ENCODE peak calls at places on chromosomes 12 and 14, in five cellular contexts. L is astrocyte of the spinal cord; K is anterior cingulate cortex; C is hepatocyte; X is activated CD4-positive, alpha-beta T cell treated with anti-CD3 and anti-CD28 coated beads, Interleukin-2, amount 10 ng/mL, durations not matched to agents 7 days and 5 days. I is an unnamed sample.
A peak's percentile ranks its signal among the peaks of the same experiment; 100 is the strongest.

GRCh38 chr12:51536159-51536558 is 54.9 kb upstream of the SCN8A start:
- DNase-seq in L (no peak), K (no peak), C (no peak), X (no peak), I (peak; percentile 5)

GRCh38 chr12:53383258-53383657 is 3.3 kb downstream of the SP1 start:
- DNase-seq in L (no peak), K (no peak), C (no peak), X (no peak), I (no peak)

GRCh38 chr14:50388256-50388931 is 8.3 kb downstream of the CDKL1 start:
- DNase-seq in L (no peak), K (no peak), C (peak; percentile 52), X (no peak), I (no peak)

GRCh38 chr14:74979442-74980397 is 23.0 kb upstream of the EIF2B2 start:
- DNase-seq in L (peak; percentile 47), K (no peak), C (peak; percentile 63), X (no peak), I (peak; percentile 38)

GRCh38 chr14:102344084-102344483 is 18.6 kb downstream of the CINP start:
- DNase-seq in L (no peak), K (no peak), C (no peak), X (no peak), I (no peak)

GRCh38 chr14:20662968-20663731 is 21.2 kb upstream of the RNASE4 start:
- DNase-seq in L (peak; percentile 48), K (no peak), C (peak; percentile 74), X (peak; percentile 82), I (peak; percentile 61)

GRCh38 chr12:65509953-65510352 is 231.5 kb downstream of the MSRB3 start:
- DNase-seq in L (no peak), K (no peak), C (no peak), X (no peak), I (no peak)

GRCh38 chr14:75842624-75843023 is 139.2 kb downstream of the TGFB3 start:
- DNase-seq in L (no peak), K (no peak), C (no peak), X (no peak), I (no peak)

GRCh38 chr14:100004392-100004791 is 60.8 kb upstream of the EVL start:
- DNase-seq in L (peak; percentile 29), K (no peak), C (no peak), X (no peak), I (no peak)

GRCh38 chr14:24065408-24065807 is 6.0 kb upstream of the CPNE6 start:
- DNase-seq in L (no peak), K (no peak), C (no peak), X (no peak), I (no peak)

I was measured in fibroblast of lung.